ENCODE peak calls at places on chromosomes 7 and 10, in ten cellular contexts. C is choroid plexus epithelial cell; U is transverse colon; H is adipocyte; N is fibroblast of pulmonary artery; Q is EL; B is adrenal gland; T is GM03348; Z is activated CD4-positive, alpha-beta T cell treated with anti-CD3 and anti-CD28 coated beads, Interleukin-2, amount 10 ng/mL, durations not matched to agents 7 days and 5 days; D is NCI-H2107. R is an unnamed sample.

GRCh38 chr7:92590711-92591310 is 621 bp upstream of the FAM133B start:
- DNase-seq in C (no peak), U (no peak), H (no peak), N (no peak), Q (no peak), B (no peak), T (no peak), Z (no peak), D (no peak), R (no peak)

GRCh38 chr7:55074008-55074499 is 55.2 kb downstream of the EGFR start:
- DNase-seq in C (peak; percentile 98), U (peak; percentile 91), H (peak; percentile 80), N (peak; percentile 68), Q (peak; percentile 97), B (peak; percentile 44), T (peak; percentile 70), Z (peak; percentile 38), D (peak; percentile 33), R (peak; percentile 67)

GRCh38 chr7:129831424-129832058 is 121.2 kb downstream of the UBE2H start:
- DNase-seq in C (peak; percentile 95), U (no peak), H (peak; percentile 89), N (peak; percentile 91), Q (peak; percentile 98), B (peak; percentile 63), T (peak; percentile 79), Z (no peak), D (no peak), R (peak; percentile 98)

GRCh38 chr7:41916450-41916927 is 213.6 kb upstream of the INHBA start:
- DNase-seq in C (peak; percentile 96), U (no peak), H (peak; percentile 95), N (peak; percentile 96), Q (peak; percentile 99), B (peak; percentile 8), T (peak; percentile 74), Z (no peak), D (no peak), R (peak; percentile 100)

GRCh38 chr7:20095441-20095840 is 121.7 kb downstream of the MACC1 start:
- DNase-seq in C (no peak), U (no peak), H (no peak), N (no peak), Q (no peak), B (no peak), T (no peak), Z (no peak), D (no peak), R (no peak)

GRCh38 chr10:31975157-31975765 is 46.6 kb upstream of the ARHGAP12 start:
- DNase-seq in C (no peak), U (no peak), H (no peak), N (no peak), Q (no peak), B (no peak), T (no peak), Z (no peak), D (no peak), R (no peak)

GRCh38 chr7:138324905-138325304 is 135.2 kb upstream of the TRIM24 start:
- DNase-seq in C (no peak), U (no peak), H (no peak), N (no peak), Q (no peak), B (no peak), T (no peak), Z (no peak), D (no peak), R (no peak)

GRCh38 chr10:47311193-47311899 is 10.9 kb upstream of the GDF2 start:
- DNase-seq in C (peak; percentile 21), U (peak; percentile 77), H (no peak), N (peak; percentile 10), Q (no peak), B (no peak), T (no peak), Z (peak; percentile 77), D (peak; percentile 4), R (peak; percentile 7)

GRCh38 chr10:1739751-1740150 is 2.4 kb upstream of the ADARB2 start:
- DNase-seq in C (no peak), U (no peak), H (no peak), N (no peak), Q (no peak), B (no peak), T (no peak), Z (no peak), D (peak; percentile 8), R (no peak)

GRCh38 chr7:20381406-20382034 is 50.8 kb downstream of the ITGB8 start:
- DNase-seq in C (no peak), U (no peak), H (no peak), N (no peak), Q (no peak), B (no peak), T (no peak), Z (no peak), D (no peak), R (no peak)

GRCh38 chr10:78804356-78805032 is 264.3 kb upstream of the ZMIZ1 start:
- DNase-seq in C (no peak), U (no peak), H (peak; percentile 28), N (no peak), Q (no peak), B (no peak), T (peak; percentile 20), Z (no peak), D (no peak), R (no peak)

GRCh38 chr7:154231732-154232131 is 179.5 kb downstream of the DPP6 start:
- DNase-seq in C (no peak), U (no peak), H (no peak), N (no peak), Q (no peak), B (no peak), T (no peak), Z (peak; percentile 11), D (no peak), R (no peak)

GRCh38 chr7:37310322-37311080 is 138.2 kb downstream of the ELMO1 start:
- DNase-seq in C (no peak), U (no peak), H (no peak), N (no peak), Q (no peak), B (no peak), T (no peak), Z (peak; percentile 36), D (no peak), R (no peak)

GRCh38 chr10:117137911-117138642 is at the start of gene VAX1:
- DNase-seq in C (no peak), U (no peak), H (no peak), N (no peak), Q (no peak), B (no peak), T (no peak), Z (no peak), D (no peak), R (no peak)

GRCh38 chr7:18694911-18695310 is 199.4 kb downstream of the HDAC9 start:
- DNase-seq in C (no peak), U (no peak), H (no peak), N (no peak), Q (no peak), B (no peak), T (no peak), Z (no peak), D (no peak), R (no peak)

GRCh38 chr10:91601212-91601611 is 31.7 kb downstream of the PPP1R3C start:
- DNase-seq in C (no peak), U (no peak), H (no peak), N (no peak), Q (no peak), B (no peak), T (no peak), Z (no peak), D (no peak), R (no peak)

GRCh38 chr7:44060091-44060947 is 5.0 kb downstream of the PGAM2 start:
- DNase-seq in C (no peak), U (peak; percentile 4), H (no peak), N (no peak), Q (no peak), B (no peak), T (no peak), Z (no peak), D (no peak), R (no peak)

GRCh38 chr10:75207868-75208167 is 2.8 kb upstream of the VDAC2 start:
- DNase-seq in C (no peak), U (no peak), H (no peak), N (no peak), Q (no peak), B (no peak), T (no peak), Z (no peak), D (no peak), R (no peak)

GRCh38 chr10:92573798-92574544 is at the start of gene IDE:
- DNase-seq in C (peak; percentile 92), U (peak; percentile 92), H (peak; percentile 95), N (peak; percentile 88), Q (peak; percentile 91), B (peak; percentile 88), T (peak; percentile 93), Z (peak; percentile 83), D (peak; percentile 14), R (peak; percentile 85)

GRCh38 chr10:77836299-77836820 is 90.2 kb downstream of the DLG5 start:
- DNase-seq in C (peak; percentile 28), U (peak; percentile 68), H (no peak), N (peak; percentile 39), Q (no peak), B (peak; percentile 89), T (no peak), Z (peak; percentile 83), D (peak; percentile 11), R (no peak)